ENCODE peak calls at places on chromosomes 3 and 15, in six cellular contexts. R is T-cell, I is globus pallidus, L is SHP77, N is neural progenitor cell, V is brain microvascular endothelial cell. U is an unnamed sample.

GRCh38 chr3:66638717-66639116 is 137.9 kb upstream of the LRIG1 start:
- DNase-seq in R (no peak), I (no peak), L (no peak), N (peak), V (no peak), U (no peak)

GRCh38 chr15:43525131-43525530 is 7.7 kb downstream of the MAP1A start:
- DNase-seq in R (no peak), I (no peak), L (no peak), N (no peak), V (no peak), U (no peak)

GRCh38 chr3:53320697-53321096 is 26.6 kb downstream of the DCP1A start:
- DNase-seq in R (no peak), I (no peak), L (no peak), N (no peak), V (no peak), U (no peak)

GRCh38 chr3:31671456-31671855 is 138.7 kb downstream of the STT3B start:
- DNase-seq in R (no peak), I (no peak), L (no peak), N (no peak), V (no peak), U (no peak)

GRCh38 chr3:23115171-23115877 is 87.8 kb upstream of the UBE2E2 start:
- DNase-seq in R (no peak), I (no peak), L (no peak), N (no peak), V (no peak), U (no peak)

GRCh38 chr3:73576995-73577394 is 47.7 kb downstream of the PDZRN3 start:
- DNase-seq in R (no peak), I (no peak), L (no peak), N (no peak), V (peak), U (no peak)

GRCh38 chr15:101258238-101259144 is 6.6 kb upstream of the CHSY1 start:
- DNase-seq in R (peak), I (peak), L (peak), N (peak), V (peak), U (no peak)

GRCh38 chr3:29333520-29333919 is 52.6 kb downstream of the RBMS3 start:
- DNase-seq in R (no peak), I (no peak), L (no peak), N (no peak), V (no peak), U (no peak)

GRCh38 chr3:189718215-189718614 is 87.0 kb downstream of the TP63 start:
- DNase-seq in R (no peak), I (no peak), L (no peak), N (no peak), V (no peak), U (no peak)

GRCh38 chr3:60301142-60301541 is 950.1 kb downstream of the FHIT start:
- DNase-seq in R (no peak), I (no peak), L (no peak), N (no peak), V (peak), U (no peak)

GRCh38 chr3:188839187-188839695 is 332.5 kb upstream of the TPRG1 start:
- DNase-seq in R (no peak), I (no peak), L (no peak), N (no peak), V (no peak), U (no peak)

GRCh38 chr3:153399636-153400035 is 237.6 kb downstream of the RAP2B start:
- DNase-seq in R (no peak), I (no peak), L (no peak), N (no peak), V (no peak), U (no peak)

GRCh38 chr15:48547305-48547704 is 98.2 kb downstream of the FBN1 start:
- DNase-seq in R (no peak), I (no peak), L (no peak), N (no peak), V (peak), U (no peak)

GRCh38 chr3:141020139-141020940 is 30.8 kb upstream of the SPSB4 start:
- DNase-seq in R (no peak), I (no peak), L (no peak), N (no peak), V (no peak), U (no peak)

GRCh38 chr15:49988766-49989165 is 130.3 kb downstream of the ATP8B4 start:
- DNase-seq in R (no peak), I (no peak), L (no peak), N (no peak), V (no peak), U (no peak)

GRCh38 chr15:78243491-78243941 is 9.2 kb upstream of the ACSBG1 start:
- DNase-seq in R (no peak), I (no peak), L (no peak), N (peak), V (peak), U (no peak)

GRCh38 chr3:71495708-71496472 is 87.6 kb downstream of the FOXP1 start:
- DNase-seq in R (no peak), I (no peak), L (no peak), N (no peak), V (peak), U (no peak)

GRCh38 chr15:51424780-51425179 is 83.3 kb downstream of the GLDN start:
- DNase-seq in R (no peak), I (no peak), L (no peak), N (no peak), V (no peak), U (no peak)

GRCh38 chr3:184566441-184567414 is 5.1 kb downstream of the EPHB3 start:
- DNase-seq in R (no peak), I (no peak), L (no peak), N (no peak), V (no peak), U (no peak)

GRCh38 chr3:71125729-71126128 is 457.8 kb downstream of the FOXP1 start:
- DNase-seq in R (no peak), I (no peak), L (no peak), N (no peak), V (no peak), U (no peak)

GRCh38 chr3:64408770-64409169 is 183.5 kb upstream of the PRICKLE2 start:
- DNase-seq in R (no peak), I (no peak), L (no peak), N (no peak), V (no peak), U (no peak)

GRCh38 chr3:48409291-48410201 is 20.3 kb downstream of the PLXNB1 start:
- DNase-seq in R (no peak), I (no peak), L (no peak), N (no peak), V (no peak), U (no peak)

GRCh38 chr3:59559721-59560514 is 510.1 kb upstream of the CFAP20DC start:
- DNase-seq in R (no peak), I (no peak), L (no peak), N (peak), V (peak), U (no peak)

GRCh38 chr3:188948658-188949400 is 222.9 kb upstream of the TPRG1 start:
- DNase-seq in R (no peak), I (peak), L (no peak), N (no peak), V (peak), U (no peak)

GRCh38 chr3:109985942-109986555 is 648.7 kb upstream of the DPPA4 start:
- DNase-seq in R (no peak), I (no peak), L (no peak), N (no peak), V (no peak), U (no peak)

GRCh38 chr3:126552688-126553283 is 5.9 kb downstream of the C3orf22 start:
- DNase-seq in R (no peak), I (no peak), L (no peak), N (no peak), V (no peak), U (peak)

GRCh38 chr15:74956648-74957300 is at the start of gene RPP25:
- DNase-seq in R (peak), I (peak), L (peak), N (peak), V (peak), U (peak)

GRCh38 chr3:123876858-123877257 is 7.3 kb downstream of the MYLK start:
- DNase-seq in R (no peak), I (no peak), L (no peak), N (no peak), V (no peak), U (no peak)

GRCh38 chr15:65884511-65884910 is 15.2 kb downstream of the RAB11A start:
- DNase-seq in R (no peak), I (no peak), L (no peak), N (no peak), V (no peak), U (no peak)

GRCh38 chr15:90001062-90001682 is at the start of gene ZNF710:
- DNase-seq in R (no peak), I (peak), L (peak), N (peak), V (peak), U (no peak)

GRCh38 chr3:155018621-155019330 is 61.3 kb upstream of the MME start:
- DNase-seq in R (no peak), I (no peak), L (no peak), N (no peak), V (no peak), U (no peak)

GRCh38 chr3:195040773-195041520 is 230.0 kb downstream of the XXYLT1 start:
- DNase-seq in R (no peak), I (no peak), L (no peak), N (no peak), V (no peak), U (no peak)

GRCh38 chr3:191330309-191330712 is at the start of gene UTS2B:
- DNase-seq in R (no peak), I (peak), L (no peak), N (peak), V (peak), U (no peak)

GRCh38 chr15:62742409-62743171 is 300.0 kb upstream of the TPM1 start:
- DNase-seq in R (peak), I (peak), L (peak), N (peak), V (peak), U (no peak)

GRCh38 chr15:66849393-66849745 is 147.3 kb downstream of the SMAD6 start:
- DNase-seq in R (no peak), I (no peak), L (no peak), N (no peak), V (no peak), U (peak)